ENCODE peak calls at places on chromosomes 6 and 20, in five cellular contexts. W is A549, E is suprapubic skin, D is SK-N-SH, P is tibial nerve. L is an unnamed sample.

GRCh38 chr6:33206864-33207568 is 1.3 kb upstream of the RING1 start:
- DNase-seq in P (no peak), W (no peak), D (peak; percentile 21), E (no peak), L (no peak)

GRCh38 chr20:14478126-14478525 is 140.7 kb upstream of the FLRT3 start:
- DNase-seq in D (no peak), P (no peak), E (no peak), W (no peak), L (no peak)

GRCh38 chr20:57256908-57257307 is 9.5 kb downstream of the BMP7 start:
- DNase-seq in P (no peak), E (no peak), D (no peak), W (no peak), L (no peak)

GRCh38 chr20:9119776-9120175 is 50.9 kb downstream of the PLCB4 start:
- DNase-seq in P (no peak), W (no peak), D (peak; percentile 23), E (no peak), L (no peak)

GRCh38 chr20:31819083-31819784 is at the start of gene MYLK2:
- DNase-seq in P (no peak), E (peak; percentile 43), W (no peak), D (no peak), L (no peak)

GRCh38 chr6:20924911-20925543 is 390.8 kb downstream of the CDKAL1 start:
- DNase-seq in P (no peak), W (no peak), E (no peak), D (no peak), L (no peak)

GRCh38 chr20:10877345-10877744 is 203.5 kb upstream of the JAG1 start:
- DNase-seq in E (peak; percentile 80), W (no peak), D (no peak), P (peak; percentile 67), L (no peak)

GRCh38 chr20:24382330-24382729 is 87.1 kb upstream of the SYNDIG1 start:
- DNase-seq in E (no peak), W (no peak), P (no peak), D (peak; percentile 44), L (no peak)

GRCh38 chr6:90406957-90407356 is 110.3 kb upstream of the BACH2 start:
- DNase-seq in W (no peak), E (no peak), P (no peak), D (no peak), L (no peak)

GRCh38 chr6:24385536-24386269 is 17.0 kb upstream of the MRS2 start:
- DNase-seq in W (no peak), E (no peak), P (no peak), D (no peak), L (no peak)

GRCh38 chr6:18177566-18177965 is 22.3 kb downstream of the KDM1B start:
- DNase-seq in P (no peak), E (no peak), D (no peak), W (no peak), L (no peak)

GRCh38 chr6:96939019-96939805 is 14.7 kb downstream of the KLHL32 start:
- DNase-seq in D (peak; percentile 21), E (no peak), W (no peak), P (no peak), L (no peak)

GRCh38 chr20:63536241-63536977 is 767 bp downstream of the PTK6 start:
- DNase-seq in P (no peak), E (no peak), D (peak; percentile 92), W (peak; percentile 58), L (no peak)

GRCh38 chr6:155108070-155108815 is 113.1 kb downstream of the TIAM2 start:
- DNase-seq in W (no peak), E (no peak), D (no peak), P (no peak), L (no peak)

GRCh38 chr6:135514706-135515105 is 17.2 kb upstream of the AHI1 start:
- DNase-seq in D (no peak), E (no peak), P (no peak), W (no peak), L (no peak)

GRCh38 chr6:144195671-144196070 is 45.4 kb downstream of the STX11 start:
- DNase-seq in W (no peak), E (no peak), P (no peak), D (no peak), L (no peak)

GRCh38 chr6:144053601-144054000 is 41.8 kb downstream of the SF3B5 start:
- DNase-seq in E (no peak), W (no peak), P (no peak), D (no peak), L (no peak)

GRCh38 chr6:5044866-5045265 is 40.3 kb upstream of the PPP1R3G start:
- DNase-seq in W (no peak), P (no peak), E (no peak), D (no peak), L (no peak)

GRCh38 chr20:33277471-33278441 is 5.3 kb upstream of the BPIFB1 start:
- DNase-seq in E (peak; percentile 40), W (no peak), P (no peak), D (no peak), L (no peak)

GRCh38 chr20:60254901-60255411 is 296.7 kb downstream of the CDH26 start:
- DNase-seq in D (peak; percentile 70), P (no peak), E (no peak), W (no peak), L (no peak)

GRCh38 chr6:109718991-109719390 is 27.9 kb downstream of the FIG4 start:
- DNase-seq in E (no peak), D (no peak), P (no peak), W (no peak), L (no peak)

GRCh38 chr6:131173680-131174079 is 38.4 kb downstream of the AKAP7 start:
- DNase-seq in W (no peak), D (no peak), P (no peak), E (no peak), L (no peak)

GRCh38 chr6:162856885-162857284 is 129.1 kb downstream of the PACRG start:
- DNase-seq in D (peak; percentile 79), E (no peak), W (peak; percentile 5), P (no peak), L (no peak)

DNA sequence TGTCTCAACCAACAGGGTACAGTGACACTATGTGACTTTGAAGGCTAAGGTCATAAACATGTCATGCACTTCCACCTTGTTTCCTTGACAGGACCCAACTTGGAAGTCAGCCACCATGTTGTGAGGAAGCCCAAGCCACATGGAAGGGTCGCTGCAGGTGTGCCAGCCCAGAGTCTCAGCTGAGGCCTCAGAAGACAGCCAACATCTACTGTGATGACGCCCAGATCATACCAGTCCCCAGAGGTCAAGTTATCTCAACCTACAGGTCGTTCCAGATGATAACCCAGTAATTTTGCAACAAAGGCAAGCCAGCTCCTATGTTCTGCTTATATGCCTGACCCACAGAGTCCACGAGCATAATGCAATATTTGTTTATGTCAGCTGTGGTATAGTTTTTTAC is 376.0 kb upstream of the AGPAT4 start:
- DNase-seq in D (no peak), W (no peak), E (no peak), P (no peak), L (no peak)
- H3K4me1 ChIP-seq in D (no peaks in the 10 kb centered on the region), W (no peaks in the 10 kb centered on the region), E (no peaks in the 10 kb centered on the region), P (no peaks in the 10 kb centered on the region), L (no peaks in the 10 kb centered on the region)

DNA sequence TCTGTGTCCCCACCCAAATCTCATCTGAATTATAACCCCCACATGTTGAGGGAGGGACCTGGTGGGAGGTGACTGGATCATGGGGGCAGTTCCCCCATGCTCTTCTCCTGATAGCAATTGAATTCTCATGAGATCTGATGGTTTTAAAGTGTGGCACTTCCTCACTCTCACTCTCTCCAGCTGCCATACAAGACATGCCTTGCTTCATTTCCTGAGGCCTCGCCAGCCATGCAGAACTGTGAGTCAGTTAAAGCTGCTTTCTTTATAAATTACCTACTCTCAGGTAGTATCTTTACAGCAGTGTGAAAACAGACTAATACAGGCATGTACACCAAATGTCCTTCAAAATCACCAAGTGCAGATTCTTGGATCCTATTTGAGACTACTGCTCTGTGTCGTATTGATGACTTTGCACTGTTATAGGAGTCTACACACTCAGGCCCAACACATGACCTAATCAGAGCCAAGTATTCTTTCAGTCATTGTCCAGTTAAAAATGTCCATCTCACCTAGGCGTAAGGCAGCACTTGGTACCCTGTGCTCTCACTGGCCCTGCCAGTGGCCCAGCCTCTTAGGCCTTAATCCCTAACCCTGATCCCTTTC is 52.8 kb upstream of the UST start:
- DNase-seq in E (no peak), P (no peak), D (no peak), W (no peak), L (no peak)
- TF ChIP-seq CTCF in E (no peak), P (no peak), D (no peak), W (no peak), L (no peak)

GRCh38 chr20:44717986-44718385 is 2.8 kb downstream of the CCN5 start:
- DNase-seq in P (no peak), D (peak; percentile 58), W (peak; percentile 62), E (no peak), L (peak; percentile 57)

GRCh38 chr20:44714102-44714700 is 968 bp upstream of the CCN5 start:
- DNase-seq in W (no peak), D (no peak), E (no peak), P (no peak), L (no peak)

GRCh38 chr20:44716309-44717106 is 1.3 kb downstream of the CCN5 start:
- DNase-seq in E (no peak), D (no peak), P (no peak), W (no peak), L (no peak)

GRCh38 chr20:44715495-44716308 is 533 bp downstream of the CCN5 start:
- DNase-seq in E (no peak), D (no peak), W (no peak), P (no peak), L (no peak)

DNA sequence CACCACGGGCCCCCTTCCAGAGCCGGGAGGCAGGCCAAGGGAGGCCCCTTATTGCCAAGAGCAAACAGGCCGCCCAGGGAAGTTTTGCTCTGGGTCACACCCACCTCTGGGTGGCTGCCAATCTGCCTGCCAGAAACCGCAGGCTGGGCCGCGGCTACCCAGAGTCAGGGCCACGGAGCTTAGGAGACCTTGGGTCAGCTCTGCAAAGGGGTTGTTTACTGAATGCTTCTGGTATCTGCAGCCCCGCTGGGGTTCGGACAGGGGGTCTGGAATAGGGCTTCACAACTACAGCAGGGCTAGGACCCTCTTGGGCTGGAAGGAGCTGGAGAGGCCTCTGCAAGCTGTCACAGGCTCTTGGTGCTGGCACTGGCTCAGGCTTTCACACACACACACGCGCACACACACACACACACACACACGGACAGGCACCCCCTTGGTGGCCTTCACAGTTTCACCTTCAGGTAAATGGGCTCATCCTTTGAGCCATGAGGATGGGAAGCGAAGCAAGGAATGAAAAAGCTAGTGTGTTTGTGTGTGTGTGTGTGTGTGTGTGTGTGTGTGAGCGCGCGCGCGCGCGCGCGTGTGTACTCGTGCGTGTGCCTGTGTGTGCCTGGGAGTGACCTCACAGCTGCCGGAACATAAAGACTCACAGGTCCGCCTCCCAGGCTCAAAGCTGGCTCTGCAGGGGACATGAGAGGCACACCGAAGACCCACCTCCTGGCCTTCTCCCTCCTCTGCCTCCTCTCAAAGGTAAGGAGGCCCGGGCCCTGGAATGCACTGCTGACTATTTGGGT is at the start of gene CCN5:
- DNase-seq in D (peak; percentile 67), E (peak; percentile 94), W (peak; percentile 80), P (peak; percentile 88), L (peak; percentile 93)
- TF ChIP-seq EP300 in D (peak; percentile 27), E (no peak), W (no peak), P (no peak), L (no peak)

GRCh38 chr6:15453186-15453585 is 207.3 kb downstream of the JARID2 start:
- DNase-seq in P (no peak), E (no peak), W (no peak), D (no peak), L (no peak)

GRCh38 chr6:15449001-15449400 is 203.1 kb downstream of the JARID2 start:
- DNase-seq in D (no peak), P (no peak), E (no peak), W (no peak), L (no peak)

GRCh38 chr6:15452182-15452941 is 206.5 kb downstream of the JARID2 start:
- DNase-seq in P (no peak), W (no peak), E (no peak), D (no peak), L (no peak)

GRCh38 chr6:15453622-15454021 is 207.8 kb downstream of the JARID2 start:
- DNase-seq in D (no peak), W (no peak), P (no peak), E (peak; percentile 83), L (no peak)

GRCh38 chr6:15451738-15452137 is 205.9 kb downstream of the JARID2 start:
- DNase-seq in P (no peak), D (no peak), E (no peak), W (no peak), L (no peak)
- H3K4me1 ChIP-seq in P (no peaks in the 10 kb centered on the region), D (no peaks in the 10 kb centered on the region), E (peaks cover 53% of the 10 kb centered on the region), W (peaks cover 14% of the 10 kb centered on the region), L (peaks cover 2% of the 10 kb centered on the region)

L was measured in ovary.